ENCODE peak calls at places on chromosomes 4 and X, in four cellular contexts. One of them, this sample, is unnamed.

GRCh38 chr4:38209654-38210053 is 249.5 kb downstream of the PTTG2 start:
- DNase-seq in CD8-positive, alpha-beta T cell: no peak
- DNase-seq in mucosa of descending colon: no peak
- DNase-seq in heart right ventricle: no peak
- DNase-seq in this sample: no peak

GRCh38 chrX:13376857-13377441 is 57.1 kb upstream of the ATXN3L start:
- DNase-seq in CD8-positive, alpha-beta T cell: no peak
- DNase-seq in mucosa of descending colon: no peak
- DNase-seq in heart right ventricle: no peak
- DNase-seq in this sample: peak; percentile 97

GRCh38 chr4:101205878-101206277 is 141.4 kb downstream of the PPP3CA start:
- DNase-seq in CD8-positive, alpha-beta T cell: peak; percentile 43
- DNase-seq in mucosa of descending colon: no peak
- DNase-seq in heart right ventricle: no peak
- DNase-seq in this sample: peak; percentile 85

GRCh38 chr4:123397276-123398150 is 918 bp downstream of the SPRY1 start:
- DNase-seq in CD8-positive, alpha-beta T cell: peak; percentile 64
- DNase-seq in mucosa of descending colon: peak; percentile 74
- DNase-seq in heart right ventricle: peak; percentile 55
- DNase-seq in this sample: peak; percentile 70

GRCh38 chr4:172998527-172999469 is 169.8 kb upstream of the GALNT7 start:
- DNase-seq in CD8-positive, alpha-beta T cell: no peak
- DNase-seq in mucosa of descending colon: no peak
- DNase-seq in heart right ventricle: no peak
- DNase-seq in this sample: peak; percentile 95

GRCh38 chr4:120299631-120300030 is 233.0 kb upstream of the MAD2L1 start:
- DNase-seq in CD8-positive, alpha-beta T cell: no peak
- DNase-seq in mucosa of descending colon: no peak
- DNase-seq in heart right ventricle: no peak
- DNase-seq in this sample: no peak

GRCh38 chr4:187569871-187570270 is 425.7 kb upstream of the ZFP42 start:
- DNase-seq in CD8-positive, alpha-beta T cell: no peak
- DNase-seq in mucosa of descending colon: no peak
- DNase-seq in heart right ventricle: no peak
- DNase-seq in this sample: no peak

GRCh38 chr4:97367878-97368277 is 775.4 kb downstream of the STPG2 start:
- DNase-seq in CD8-positive, alpha-beta T cell: no peak
- DNase-seq in mucosa of descending colon: no peak
- DNase-seq in heart right ventricle: no peak
- DNase-seq in this sample: peak; percentile 51

GRCh38 chr4:110778526-110778925 is 155.6 kb upstream of the PITX2 start:
- DNase-seq in CD8-positive, alpha-beta T cell: no peak
- DNase-seq in mucosa of descending colon: no peak
- DNase-seq in heart right ventricle: no peak
- DNase-seq in this sample: no peak

GRCh38 chr4:81875962-81876650 is 404.4 kb upstream of the RASGEF1B start:
- DNase-seq in CD8-positive, alpha-beta T cell: no peak
- DNase-seq in mucosa of descending colon: no peak
- DNase-seq in heart right ventricle: no peak
- DNase-seq in this sample: no peak

GRCh38 chr4:20844311-20844710 is 144.1 kb downstream of the PACRGL start:
- DNase-seq in CD8-positive, alpha-beta T cell: no peak
- DNase-seq in mucosa of descending colon: no peak
- DNase-seq in heart right ventricle: no peak
- DNase-seq in this sample: no peak

GRCh38 chr4:152605031-152605430 is 69.1 kb upstream of the FBXW7 start:
- DNase-seq in CD8-positive, alpha-beta T cell: no peak
- DNase-seq in mucosa of descending colon: no peak
- DNase-seq in heart right ventricle: no peak
- DNase-seq in this sample: no peak

GRCh38 chr4:137819964-137820383 is 287.7 kb upstream of the PCDH18 start:
- DNase-seq in CD8-positive, alpha-beta T cell: no peak
- DNase-seq in mucosa of descending colon: no peak
- DNase-seq in heart right ventricle: no peak
- DNase-seq in this sample: peak; percentile 78

DNA sequence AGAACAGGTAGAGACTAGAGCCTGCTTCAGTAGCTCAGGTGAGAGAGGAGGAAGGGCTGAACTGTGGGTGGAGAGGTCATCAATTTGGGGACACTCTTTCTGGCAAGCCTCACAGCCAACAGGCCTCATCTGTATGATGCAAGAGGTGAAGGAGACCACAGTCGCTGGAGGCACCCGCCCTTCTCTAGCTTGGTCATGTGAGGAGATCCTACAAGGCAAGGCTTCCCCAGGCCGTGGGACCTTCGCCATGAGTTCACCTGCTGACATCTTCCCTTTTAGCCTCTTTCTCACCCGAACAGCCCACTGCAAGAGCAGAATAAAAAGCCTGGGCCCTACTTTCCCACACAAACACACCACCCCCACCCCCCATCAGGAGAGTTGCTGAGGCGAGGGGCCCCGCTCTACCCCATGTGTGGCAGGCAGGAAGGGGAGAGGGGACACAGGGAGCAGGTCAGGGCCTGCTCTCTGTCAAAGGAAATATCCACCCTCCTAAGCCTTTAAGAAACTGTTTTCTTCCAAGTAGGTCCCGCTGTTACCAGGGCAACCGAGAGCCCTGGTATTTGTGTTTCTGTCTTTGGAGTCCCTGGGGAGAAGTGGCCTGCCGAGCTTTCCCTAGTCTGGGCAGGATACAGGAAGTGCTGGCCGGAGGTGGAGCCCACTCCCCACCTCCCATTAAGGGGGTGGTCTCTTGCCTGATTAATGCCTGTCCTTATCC is 8.1 kb downstream of the RTL5 start:
- DNase-seq in CD8-positive, alpha-beta T cell: no peak
- DNase-seq in mucosa of descending colon: no peak
- DNase-seq in heart right ventricle: peak; percentile 43
- DNase-seq in this sample: peak; percentile 34
- H3K4me3 ChIP-seq in CD8-positive, alpha-beta T cell: no peak overlapping the region
- H3K4me3 ChIP-seq in mucosa of descending colon: no peak overlapping the region
- H3K4me3 ChIP-seq in heart right ventricle: no peak overlapping the region
- H3K4me3 ChIP-seq in this sample: no peak overlapping the region

GRCh38 chr4:24614881-24615280 is 30.5 kb upstream of the DHX15 start:
- DNase-seq in CD8-positive, alpha-beta T cell: no peak
- DNase-seq in mucosa of descending colon: no peak
- DNase-seq in heart right ventricle: no peak
- DNase-seq in this sample: no peak
- TF ChIP-seq CTCF in CD8-positive, alpha-beta T cell: no peak
- TF ChIP-seq CTCF in mucosa of descending colon: no peak
- TF ChIP-seq CTCF in heart right ventricle: no peak
- TF ChIP-seq CTCF in this sample: no peak

GRCh38 chr4:163638909-163639308 is 144.4 kb downstream of the TMA16 start:
- DNase-seq in CD8-positive, alpha-beta T cell: no peak
- DNase-seq in mucosa of descending colon: no peak
- DNase-seq in heart right ventricle: no peak
- DNase-seq in this sample: no peak
- H3K4me3 ChIP-seq in CD8-positive, alpha-beta T cell: no peak overlapping the region
- H3K4me3 ChIP-seq in mucosa of descending colon: no peak overlapping the region
- H3K4me3 ChIP-seq in heart right ventricle: no peak overlapping the region
- H3K4me3 ChIP-seq in this sample: no peak overlapping the region

DNA sequence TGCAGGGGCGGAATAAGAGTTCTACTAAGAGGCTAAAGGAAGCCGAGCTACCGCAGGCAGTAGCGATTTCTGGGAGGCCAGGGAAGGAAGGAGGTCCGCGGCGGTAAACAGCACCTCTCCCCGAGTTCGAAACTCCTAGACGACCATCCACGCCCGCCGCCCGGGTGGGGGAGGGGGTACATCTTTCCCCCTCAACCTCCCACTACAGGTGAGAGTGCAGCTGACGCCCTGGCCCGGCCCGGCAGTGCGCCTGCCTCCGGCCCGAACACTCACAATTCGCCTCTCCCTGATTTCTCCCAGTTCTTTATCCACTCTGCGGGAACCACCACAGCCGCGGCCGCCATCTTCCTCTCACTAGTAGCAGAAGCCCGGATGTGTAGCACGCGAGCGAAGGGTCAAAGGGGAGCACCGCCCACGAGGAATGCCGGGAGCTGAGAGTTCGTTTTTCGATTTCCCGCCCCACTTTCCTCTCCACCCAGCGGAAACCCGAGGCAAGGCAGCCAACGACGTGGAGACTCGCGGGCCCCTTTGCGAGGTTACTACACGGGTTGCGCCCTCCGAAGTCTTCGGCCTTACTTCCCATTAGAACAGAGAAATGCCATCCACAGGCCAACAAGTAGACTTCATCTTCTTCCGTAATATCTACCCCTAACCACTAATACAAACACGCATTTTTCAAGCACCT is at the start of gene THOC2:
- DNase-seq in CD8-positive, alpha-beta T cell: peak; percentile 81
- DNase-seq in mucosa of descending colon: peak; percentile 90
- DNase-seq in heart right ventricle: peak; percentile 86
- DNase-seq in this sample: peak; percentile 88
- TF ChIP-seq CTCF in CD8-positive, alpha-beta T cell: no peak
- TF ChIP-seq CTCF in mucosa of descending colon: no peak
- TF ChIP-seq CTCF in heart right ventricle: peak; percentile 47
- TF ChIP-seq CTCF in this sample: peak; percentile 38

GRCh38 chrX:72716766-72717165 is 2.7 kb upstream of the PHKA1 start:
- DNase-seq in CD8-positive, alpha-beta T cell: no peak
- DNase-seq in mucosa of descending colon: no peak
- DNase-seq in heart right ventricle: no peak
- DNase-seq in this sample: no peak

GRCh38 chrX:72715546-72715945 is 1.4 kb upstream of the PHKA1 start:
- DNase-seq in CD8-positive, alpha-beta T cell: no peak
- DNase-seq in mucosa of descending colon: no peak
- DNase-seq in heart right ventricle: no peak
- DNase-seq in this sample: no peak

GRCh38 chrX:72713130-72713529 is 976 bp downstream of the PHKA1 start:
- DNase-seq in CD8-positive, alpha-beta T cell: no peak
- DNase-seq in mucosa of descending colon: no peak
- DNase-seq in heart right ventricle: no peak
- DNase-seq in this sample: no peak

GRCh38 chrX:72714471-72714916 is 388 bp upstream of the PHKA1 start:
- DNase-seq in CD8-positive, alpha-beta T cell: no peak
- DNase-seq in mucosa of descending colon: peak; percentile 64
- DNase-seq in heart right ventricle: peak; percentile 67
- DNase-seq in this sample: peak; percentile 71

DNA sequence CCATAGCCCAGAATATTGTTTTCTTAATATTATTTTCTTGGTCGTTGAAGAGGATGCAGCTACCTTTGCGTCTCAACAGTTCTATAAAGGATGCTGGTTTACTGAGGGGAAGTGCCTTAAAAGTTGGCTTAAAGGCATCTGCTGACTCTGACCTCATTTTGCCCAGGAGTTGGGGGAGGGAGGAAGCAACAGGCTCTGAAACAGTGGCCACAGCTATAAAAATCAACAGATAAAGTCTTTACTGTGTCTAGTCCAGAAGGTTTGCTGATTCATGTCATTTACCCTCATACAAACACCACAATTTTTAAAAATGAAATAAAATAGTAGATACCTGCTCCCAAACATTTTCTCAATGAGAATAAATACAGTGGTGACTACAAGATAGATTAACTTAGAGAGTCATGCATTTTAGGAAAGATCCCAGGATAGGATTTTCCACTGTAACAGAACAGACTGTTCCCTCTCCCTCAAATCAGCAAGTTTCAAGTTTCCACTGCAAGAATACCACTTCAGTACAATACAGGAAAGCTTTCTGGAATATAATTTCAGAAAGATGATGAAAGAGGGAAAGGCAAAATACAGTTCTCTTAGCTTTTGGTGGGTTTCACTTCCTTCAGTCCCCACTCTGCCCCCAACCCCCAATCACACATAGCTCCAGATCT is 1.9 kb downstream of the PHKA1 start:
- DNase-seq in CD8-positive, alpha-beta T cell: no peak
- DNase-seq in mucosa of descending colon: no peak
- DNase-seq in heart right ventricle: no peak
- DNase-seq in this sample: peak; percentile 30
- H3K4me3 ChIP-seq in CD8-positive, alpha-beta T cell: no peak overlapping the region
- H3K4me3 ChIP-seq in mucosa of descending colon: no peak overlapping the region
- H3K4me3 ChIP-seq in heart right ventricle: no peak overlapping the region
- H3K4me3 ChIP-seq in this sample: no peak overlapping the region

GRCh38 chr4:100063355-100063754 is 113.3 kb upstream of the H2AZ1 start:
- DNase-seq in CD8-positive, alpha-beta T cell: no peak
- DNase-seq in mucosa of descending colon: no peak
- DNase-seq in heart right ventricle: no peak
- DNase-seq in this sample: peak; percentile 30
- TF ChIP-seq CTCF in CD8-positive, alpha-beta T cell: no peak
- TF ChIP-seq CTCF in mucosa of descending colon: no peak
- TF ChIP-seq CTCF in heart right ventricle: no peak
- TF ChIP-seq CTCF in this sample: no peak

GRCh38 chrX:134797390-134797700 is 139.1 kb upstream of the PLAC1 start:
- DNase-seq in CD8-positive, alpha-beta T cell: no peak
- DNase-seq in mucosa of descending colon: no peak
- DNase-seq in heart right ventricle: no peak
- DNase-seq in this sample: no peak
- H3K4me3 ChIP-seq in CD8-positive, alpha-beta T cell: peak overlapping the region; percentile 79
- H3K4me3 ChIP-seq in mucosa of descending colon: no peak overlapping the region
- H3K4me3 ChIP-seq in heart right ventricle: peak overlapping the region; percentile 84
- H3K4me3 ChIP-seq in this sample: no peak overlapping the region

GRCh38 chrX:136708348-136708747 is 60.4 kb downstream of the CD40LG start:
- DNase-seq in CD8-positive, alpha-beta T cell: no peak
- DNase-seq in mucosa of descending colon: no peak
- DNase-seq in heart right ventricle: no peak
- DNase-seq in this sample: peak; percentile 16
- TF ChIP-seq CTCF in CD8-positive, alpha-beta T cell: peak; percentile 49
- TF ChIP-seq CTCF in mucosa of descending colon: no peak
- TF ChIP-seq CTCF in heart right ventricle: peak; percentile 39
- TF ChIP-seq CTCF in this sample: peak; percentile 36

DNA sequence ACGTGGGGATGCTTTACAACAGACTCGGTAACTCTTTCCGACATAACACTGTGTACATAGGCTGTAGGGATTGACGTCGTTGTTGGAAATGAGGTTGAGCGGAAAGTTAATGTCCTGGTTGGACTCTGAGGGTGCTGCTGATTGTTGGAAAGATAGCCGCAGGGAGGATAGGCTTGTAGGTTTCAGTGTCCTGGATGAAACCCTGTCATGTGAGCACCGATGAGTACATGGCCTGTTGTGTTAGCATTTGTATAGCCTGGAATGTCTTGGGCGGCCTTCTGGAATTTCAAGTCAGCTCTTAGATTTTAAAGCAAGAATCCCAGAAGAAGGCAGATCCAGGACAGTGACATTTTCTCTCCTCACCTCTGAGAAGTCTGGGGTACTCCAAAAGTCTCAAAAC is 63.3 kb downstream of the TBC1D14 start:
- DNase-seq in CD8-positive, alpha-beta T cell: no peak
- DNase-seq in mucosa of descending colon: no peak
- DNase-seq in heart right ventricle: no peak
- DNase-seq in this sample: no peak
- H3K4me3 ChIP-seq in CD8-positive, alpha-beta T cell: no peak overlapping the region
- H3K4me3 ChIP-seq in mucosa of descending colon: no peak overlapping the region
- H3K4me3 ChIP-seq in heart right ventricle: no peak overlapping the region
- H3K4me3 ChIP-seq in this sample: no peak overlapping the region